ENCODE peak calls at places on chromosomes 16 and 17, in seven cellular contexts. One of them, this sample, is unnamed.

GRCh38 chr17:27805520-27806146 is 5.3 kb upstream of the NOS2 start:
- DNase-seq in lung: peak
- DNase-seq in H9: peak
- DNase-seq in neural progenitor cell: peak
- DNase-seq in uterus: peak
- DNase-seq in tibial nerve: peak
- DNase-seq in fibroblast of lung: peak
- DNase-seq in this sample: peak

GRCh38 chr17:76948726-76949342 is 80.6 kb downstream of the MGAT5B start:
- DNase-seq in lung: no peak
- DNase-seq in H9: no peak
- DNase-seq in neural progenitor cell: no peak
- DNase-seq in uterus: no peak
- DNase-seq in tibial nerve: no peak
- DNase-seq in fibroblast of lung: no peak
- DNase-seq in this sample: no peak

GRCh38 chr17:81096741-81097133 is 61.8 kb downstream of the BAIAP2 start:
- DNase-seq in lung: no peak
- DNase-seq in H9: no peak
- DNase-seq in neural progenitor cell: no peak
- DNase-seq in uterus: peak
- DNase-seq in tibial nerve: no peak
- DNase-seq in fibroblast of lung: no peak
- DNase-seq in this sample: no peak

GRCh38 chr16:47779201-47780016 is 318.3 kb downstream of the PHKB start:
- DNase-seq in lung: no peak
- DNase-seq in H9: no peak
- DNase-seq in neural progenitor cell: no peak
- DNase-seq in uterus: no peak
- DNase-seq in tibial nerve: no peak
- DNase-seq in fibroblast of lung: peak
- DNase-seq in this sample: no peak

GRCh38 chr17:1744551-1745512 is 2.2 kb downstream of the SERPINF2 start:
- DNase-seq in lung: no peak
- DNase-seq in H9: no peak
- DNase-seq in neural progenitor cell: no peak
- DNase-seq in uterus: peak
- DNase-seq in tibial nerve: no peak
- DNase-seq in fibroblast of lung: no peak
- DNase-seq in this sample: no peak

GRCh38 chr17:81053043-81053970 is 18.4 kb downstream of the BAIAP2 start:
- DNase-seq in lung: no peak
- DNase-seq in H9: no peak
- DNase-seq in neural progenitor cell: no peak
- DNase-seq in uterus: no peak
- DNase-seq in tibial nerve: no peak
- DNase-seq in fibroblast of lung: peak
- DNase-seq in this sample: no peak

GRCh38 chr17:17484451-17484899 is 7.7 kb downstream of the MED9 start:
- DNase-seq in lung: no peak
- DNase-seq in H9: no peak
- DNase-seq in neural progenitor cell: no peak
- DNase-seq in uterus: no peak
- DNase-seq in tibial nerve: no peak
- DNase-seq in fibroblast of lung: peak
- DNase-seq in this sample: no peak

GRCh38 chr16:22092143-22092933 is at the start of gene VWA3A:
- DNase-seq in lung: no peak
- DNase-seq in H9: peak
- DNase-seq in neural progenitor cell: peak
- DNase-seq in uterus: no peak
- DNase-seq in tibial nerve: no peak
- DNase-seq in fibroblast of lung: peak
- DNase-seq in this sample: peak

GRCh38 chr16:21501869-21502667 is 97.3 kb upstream of the METTL9 start:
- DNase-seq in lung: peak
- DNase-seq in H9: peak
- DNase-seq in neural progenitor cell: peak
- DNase-seq in uterus: peak
- DNase-seq in tibial nerve: peak
- DNase-seq in fibroblast of lung: peak
- DNase-seq in this sample: peak

GRCh38 chr17:61699694-61700093 is 108.7 kb upstream of the NACA2 start:
- DNase-seq in lung: no peak
- DNase-seq in H9: no peak
- DNase-seq in neural progenitor cell: no peak
- DNase-seq in uterus: no peak
- DNase-seq in tibial nerve: no peak
- DNase-seq in fibroblast of lung: no peak
- DNase-seq in this sample: no peak

GRCh38 chr17:40314557-40314953 is 5.6 kb downstream of the RARA start:
- DNase-seq in lung: peak
- DNase-seq in H9: no peak
- DNase-seq in neural progenitor cell: no peak
- DNase-seq in uterus: peak
- DNase-seq in tibial nerve: peak
- DNase-seq in fibroblast of lung: peak
- DNase-seq in this sample: no peak

GRCh38 chr16:19559242-19559910 is 3.9 kb downstream of the VPS35L start:
- DNase-seq in lung: no peak
- DNase-seq in H9: no peak
- DNase-seq in neural progenitor cell: peak
- DNase-seq in uterus: no peak
- DNase-seq in tibial nerve: no peak
- DNase-seq in fibroblast of lung: peak
- DNase-seq in this sample: peak

GRCh38 chr17:39729280-39729851 is 966 bp downstream of the MIEN1 start:
- DNase-seq in lung: no peak
- DNase-seq in H9: no peak
- DNase-seq in neural progenitor cell: no peak
- DNase-seq in uterus: no peak
- DNase-seq in tibial nerve: no peak
- DNase-seq in fibroblast of lung: no peak
- DNase-seq in this sample: no peak

GRCh38 chr17:72587156-72587555 is 466.3 kb downstream of the SOX9 start:
- DNase-seq in lung: no peak
- DNase-seq in H9: no peak
- DNase-seq in neural progenitor cell: no peak
- DNase-seq in uterus: no peak
- DNase-seq in tibial nerve: no peak
- DNase-seq in fibroblast of lung: peak
- DNase-seq in this sample: no peak

GRCh38 chr16:78606572-78606971 is 507.1 kb downstream of the WWOX start:
- DNase-seq in lung: no peak
- DNase-seq in H9: no peak
- DNase-seq in neural progenitor cell: peak
- DNase-seq in uterus: no peak
- DNase-seq in tibial nerve: no peak
- DNase-seq in fibroblast of lung: no peak
- DNase-seq in this sample: no peak

GRCh38 chr17:4908301-4908700 is 5.4 kb upstream of the CHRNE start:
- DNase-seq in lung: no peak
- DNase-seq in H9: peak
- DNase-seq in neural progenitor cell: peak
- DNase-seq in uterus: no peak
- DNase-seq in tibial nerve: no peak
- DNase-seq in fibroblast of lung: no peak
- DNase-seq in this sample: no peak

GRCh38 chr16:49112754-49113153 is 168.9 kb downstream of the CBLN1 start:
- DNase-seq in lung: no peak
- DNase-seq in H9: no peak
- DNase-seq in neural progenitor cell: no peak
- DNase-seq in uterus: peak
- DNase-seq in tibial nerve: no peak
- DNase-seq in fibroblast of lung: no peak
- DNase-seq in this sample: no peak

GRCh38 chr17:35578195-35578928 is at the start of gene PEX12:
- DNase-seq in lung: peak
- DNase-seq in H9: peak
- DNase-seq in neural progenitor cell: peak
- DNase-seq in uterus: peak
- DNase-seq in tibial nerve: peak
- DNase-seq in fibroblast of lung: peak
- DNase-seq in this sample: peak

GRCh38 chr16:26963109-26963508 is 103.6 kb upstream of the C16orf82 start:
- DNase-seq in lung: no peak
- DNase-seq in H9: peak
- DNase-seq in neural progenitor cell: peak
- DNase-seq in uterus: no peak
- DNase-seq in tibial nerve: no peak
- DNase-seq in fibroblast of lung: no peak
- DNase-seq in this sample: peak

GRCh38 chr17:40068129-40068581 is 5.4 kb downstream of the THRA start:
- DNase-seq in lung: no peak
- DNase-seq in H9: peak
- DNase-seq in neural progenitor cell: peak
- DNase-seq in uterus: no peak
- DNase-seq in tibial nerve: no peak
- DNase-seq in fibroblast of lung: no peak
- DNase-seq in this sample: no peak

GRCh38 chr17:7684856-7685532 is 2.3 kb downstream of the TP53 start:
- DNase-seq in lung: no peak
- DNase-seq in H9: no peak
- DNase-seq in neural progenitor cell: no peak
- DNase-seq in uterus: no peak
- DNase-seq in tibial nerve: no peak
- DNase-seq in fibroblast of lung: no peak
- DNase-seq in this sample: no peak

GRCh38 chr16:89084411-89084810 is 9.2 kb upstream of the ACSF3 start:
- DNase-seq in lung: no peak
- DNase-seq in H9: no peak
- DNase-seq in neural progenitor cell: no peak
- DNase-seq in uterus: no peak
- DNase-seq in tibial nerve: no peak
- DNase-seq in fibroblast of lung: no peak
- DNase-seq in this sample: no peak

GRCh38 chr16:50469121-50469743 is 79.0 kb upstream of the NKD1 start:
- DNase-seq in lung: no peak
- DNase-seq in H9: no peak
- DNase-seq in neural progenitor cell: no peak
- DNase-seq in uterus: no peak
- DNase-seq in tibial nerve: no peak
- DNase-seq in fibroblast of lung: no peak
- DNase-seq in this sample: no peak
- TF ChIP-seq CTCF in lung: no peak
- TF ChIP-seq CTCF in H9: no peak
- TF ChIP-seq CTCF in neural progenitor cell: no peak
- TF ChIP-seq CTCF in uterus: no peak
- TF ChIP-seq CTCF in tibial nerve: no peak
- TF ChIP-seq CTCF in fibroblast of lung: no peak
- TF ChIP-seq CTCF in this sample: no peak

GRCh38 chr16:24833352-24833751 is 12.4 kb upstream of the SLC5A11 start:
- DNase-seq in lung: no peak
- DNase-seq in H9: no peak
- DNase-seq in neural progenitor cell: no peak
- DNase-seq in uterus: no peak
- DNase-seq in tibial nerve: no peak
- DNase-seq in fibroblast of lung: no peak
- DNase-seq in this sample: no peak

GRCh38 chr16:24838554-24839266 is 7.1 kb upstream of the SLC5A11 start:
- DNase-seq in lung: no peak
- DNase-seq in H9: no peak
- DNase-seq in neural progenitor cell: no peak
- DNase-seq in uterus: no peak
- DNase-seq in tibial nerve: no peak
- DNase-seq in fibroblast of lung: peak
- DNase-seq in this sample: no peak

GRCh38 chr16:24836836-24837235 is 8.9 kb upstream of the SLC5A11 start:
- DNase-seq in lung: no peak
- DNase-seq in H9: no peak
- DNase-seq in neural progenitor cell: no peak
- DNase-seq in uterus: no peak
- DNase-seq in tibial nerve: no peak
- DNase-seq in fibroblast of lung: no peak
- DNase-seq in this sample: no peak

GRCh38 chr16:24837969-24838368 is 7.8 kb upstream of the SLC5A11 start:
- DNase-seq in lung: no peak
- DNase-seq in H9: no peak
- DNase-seq in neural progenitor cell: no peak
- DNase-seq in uterus: no peak
- DNase-seq in tibial nerve: no peak
- DNase-seq in fibroblast of lung: no peak
- DNase-seq in this sample: no peak

GRCh38 chr16:24834459-24835335 is 11.1 kb upstream of the SLC5A11 start:
- DNase-seq in lung: no peak
- DNase-seq in H9: peak
- DNase-seq in neural progenitor cell: peak
- DNase-seq in uterus: no peak
- DNase-seq in tibial nerve: no peak
- DNase-seq in fibroblast of lung: peak
- DNase-seq in this sample: no peak
- TF ChIP-seq CTCF in lung: no peak
- TF ChIP-seq CTCF in H9: peak
- TF ChIP-seq CTCF in neural progenitor cell: peak
- TF ChIP-seq CTCF in uterus: no peak
- TF ChIP-seq CTCF in tibial nerve: no peak
- TF ChIP-seq CTCF in fibroblast of lung: peak
- TF ChIP-seq CTCF in this sample: peak

GRCh38 chr16:31148281-31148728 is 1.6 kb downstream of the PRSS36 start:
- DNase-seq in lung: peak
- DNase-seq in H9: peak
- DNase-seq in neural progenitor cell: peak
- DNase-seq in uterus: no peak
- DNase-seq in tibial nerve: no peak
- DNase-seq in fibroblast of lung: no peak
- DNase-seq in this sample: peak
- TF ChIP-seq CTCF in lung: no peak
- TF ChIP-seq CTCF in H9: no peak
- TF ChIP-seq CTCF in neural progenitor cell: no peak
- TF ChIP-seq CTCF in uterus: no peak
- TF ChIP-seq CTCF in tibial nerve: no peak
- TF ChIP-seq CTCF in fibroblast of lung: no peak
- TF ChIP-seq CTCF in this sample: no peak

DNA sequence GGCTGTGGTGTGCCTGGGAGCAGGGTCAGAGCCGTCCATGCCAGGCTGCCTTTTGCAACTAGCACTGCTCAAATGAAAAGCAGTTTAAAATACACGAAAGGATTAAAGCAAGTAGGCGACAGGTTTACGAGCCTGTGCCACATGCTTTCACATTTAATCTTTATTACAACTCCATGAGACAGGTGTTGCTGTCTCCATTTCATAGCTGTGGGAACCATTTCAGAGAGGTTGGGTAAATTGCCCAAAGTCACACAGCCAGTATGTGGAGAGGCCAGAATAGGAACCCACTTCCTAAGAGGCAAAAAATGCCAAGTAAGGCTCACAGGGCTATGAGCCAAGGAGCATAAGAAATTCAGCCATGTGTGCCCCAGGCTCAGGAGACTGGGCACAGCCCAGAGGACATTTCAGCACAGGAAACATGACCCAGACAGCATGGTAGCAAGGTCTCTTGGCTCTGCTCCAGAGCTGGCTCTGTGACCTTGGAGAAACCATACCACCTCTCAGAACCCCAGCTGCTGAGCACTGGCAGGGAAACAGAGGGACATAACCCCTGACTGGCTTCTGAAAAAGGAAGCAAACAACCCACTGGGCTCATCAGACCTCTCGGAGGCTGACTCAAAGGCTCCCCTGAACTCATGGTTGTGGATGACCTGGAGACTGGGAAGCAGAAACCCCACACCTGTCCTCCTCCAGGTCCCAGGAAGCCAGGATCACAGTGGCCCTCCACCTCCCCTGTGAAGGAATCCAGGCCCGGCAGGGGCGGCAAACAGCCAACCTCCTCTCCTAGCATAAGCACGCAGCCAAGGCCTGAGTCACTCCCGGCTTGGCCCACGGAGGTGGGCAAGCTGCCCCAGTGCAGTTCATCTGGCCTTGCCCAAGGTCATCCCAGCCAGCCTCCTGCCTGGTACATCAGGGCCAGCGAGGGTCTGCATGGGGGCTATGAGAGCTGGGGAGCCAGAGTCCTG is 40.3 kb upstream of the MRPS23 start:
- DNase-seq in lung: peak
- DNase-seq in H9: no peak
- DNase-seq in neural progenitor cell: no peak
- DNase-seq in uterus: peak
- DNase-seq in tibial nerve: no peak
- DNase-seq in fibroblast of lung: peak
- DNase-seq in this sample: no peak
- TF ChIP-seq CTCF in lung: no peak
- TF ChIP-seq CTCF in H9: no peak
- TF ChIP-seq CTCF in neural progenitor cell: no peak
- TF ChIP-seq CTCF in uterus: no peak
- TF ChIP-seq CTCF in tibial nerve: no peak
- TF ChIP-seq CTCF in fibroblast of lung: no peak
- TF ChIP-seq CTCF in this sample: no peak

This sample was measured in nephron progenitor cell.